ENCODE peak calls at places on chromosomes 7 and 10, in ten cellular contexts. One of them, this sample, is unnamed. For H3K4me1, the result is how much of the 10 kb centered on the place peaks cover.

GRCh38 chr7:111381590-111381989 is 180.7 kb downstream of the IMMP2L start:
- DNase-seq in colonic mucosa: no peak
- DNase-seq in CD8-positive, alpha-beta memory T cell: no peak
- DNase-seq in upper lobe of right lung: no peak
- DNase-seq in esophagus squamous epithelium: no peak
- DNase-seq in A549: no peak
- DNase-seq in testis: no peak
- DNase-seq in K562: no peak
- DNase-seq in right atrium auricular region: no peak
- DNase-seq in keratinocyte: no peak
- DNase-seq in this sample: no peak

GRCh38 chr10:80614576-80615416 is 77.1 kb downstream of the SH2D4B start:
- DNase-seq in colonic mucosa: no peak
- DNase-seq in CD8-positive, alpha-beta memory T cell: no peak
- DNase-seq in upper lobe of right lung: no peak
- DNase-seq in esophagus squamous epithelium: no peak
- DNase-seq in A549: no peak
- DNase-seq in testis: no peak
- DNase-seq in K562: no peak
- DNase-seq in right atrium auricular region: no peak
- DNase-seq in keratinocyte: no peak
- DNase-seq in this sample: no peak

GRCh38 chr10:103781329-103782061 is 73.9 kb downstream of the SH3PXD2A start:
- DNase-seq in colonic mucosa: peak
- DNase-seq in CD8-positive, alpha-beta memory T cell: no peak
- DNase-seq in upper lobe of right lung: no peak
- DNase-seq in esophagus squamous epithelium: no peak
- DNase-seq in A549: peak
- DNase-seq in testis: no peak
- DNase-seq in K562: peak
- DNase-seq in right atrium auricular region: no peak
- DNase-seq in keratinocyte: peak
- DNase-seq in this sample: peak

GRCh38 chr10:127418536-127419168 is 130.5 kb upstream of the NPS start:
- DNase-seq in colonic mucosa: no peak
- DNase-seq in CD8-positive, alpha-beta memory T cell: no peak
- DNase-seq in upper lobe of right lung: peak
- DNase-seq in esophagus squamous epithelium: no peak
- DNase-seq in A549: no peak
- DNase-seq in testis: peak
- DNase-seq in K562: no peak
- DNase-seq in right atrium auricular region: no peak
- DNase-seq in keratinocyte: no peak
- DNase-seq in this sample: no peak

GRCh38 chr7:94903971-94904370 is 3.4 kb upstream of the PPP1R9A start:
- DNase-seq in colonic mucosa: no peak
- DNase-seq in CD8-positive, alpha-beta memory T cell: no peak
- DNase-seq in upper lobe of right lung: no peak
- DNase-seq in esophagus squamous epithelium: no peak
- DNase-seq in A549: no peak
- DNase-seq in testis: no peak
- DNase-seq in K562: no peak
- DNase-seq in right atrium auricular region: no peak
- DNase-seq in keratinocyte: no peak
- DNase-seq in this sample: no peak

GRCh38 chr7:130149575-130150139 is 55.5 kb downstream of the TMEM209 start:
- DNase-seq in colonic mucosa: peak
- DNase-seq in CD8-positive, alpha-beta memory T cell: no peak
- DNase-seq in upper lobe of right lung: peak
- DNase-seq in esophagus squamous epithelium: no peak
- DNase-seq in A549: no peak
- DNase-seq in testis: no peak
- DNase-seq in K562: no peak
- DNase-seq in right atrium auricular region: no peak
- DNase-seq in keratinocyte: no peak
- DNase-seq in this sample: no peak

GRCh38 chr10:70803768-70804423 is 11.9 kb upstream of the SGPL1 start:
- DNase-seq in colonic mucosa: no peak
- DNase-seq in CD8-positive, alpha-beta memory T cell: no peak
- DNase-seq in upper lobe of right lung: no peak
- DNase-seq in esophagus squamous epithelium: no peak
- DNase-seq in A549: no peak
- DNase-seq in testis: no peak
- DNase-seq in K562: no peak
- DNase-seq in right atrium auricular region: no peak
- DNase-seq in keratinocyte: no peak
- DNase-seq in this sample: no peak

GRCh38 chr7:122135275-122135674 is 8.8 kb downstream of the AASS start:
- DNase-seq in colonic mucosa: no peak
- DNase-seq in CD8-positive, alpha-beta memory T cell: no peak
- DNase-seq in upper lobe of right lung: no peak
- DNase-seq in esophagus squamous epithelium: no peak
- DNase-seq in A549: no peak
- DNase-seq in testis: no peak
- DNase-seq in K562: no peak
- DNase-seq in right atrium auricular region: no peak
- DNase-seq in keratinocyte: peak
- DNase-seq in this sample: no peak

DNA sequence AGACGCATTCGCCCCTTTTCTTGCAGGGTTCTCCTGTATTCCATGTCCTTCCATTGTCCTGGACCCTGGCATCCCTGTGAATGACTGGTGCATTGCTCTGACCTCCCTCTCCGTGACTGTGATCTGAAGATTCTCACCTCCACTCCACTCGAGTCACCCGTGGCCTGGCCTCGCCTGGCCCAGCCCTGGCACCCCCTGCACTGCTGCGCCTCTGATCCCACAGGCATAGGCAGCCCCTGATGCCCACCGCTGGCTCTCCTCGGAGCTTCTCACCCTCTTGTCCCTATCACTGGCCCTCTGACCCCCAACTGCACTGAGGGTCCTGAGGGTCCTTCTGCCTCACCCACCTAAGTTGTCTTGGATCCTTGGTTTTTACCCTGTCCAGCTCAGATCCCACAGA is 2.2 kb upstream of the MMP21 start:
- DNase-seq in colonic mucosa: no peak
- DNase-seq in CD8-positive, alpha-beta memory T cell: no peak
- DNase-seq in upper lobe of right lung: no peak
- DNase-seq in esophagus squamous epithelium: no peak
- DNase-seq in A549: no peak
- DNase-seq in testis: no peak
- DNase-seq in K562: no peak
- DNase-seq in right atrium auricular region: no peak
- DNase-seq in keratinocyte: no peak
- DNase-seq in this sample: no peak
- H3K4me1 ChIP-seq in colonic mucosa: under half
- H3K4me1 ChIP-seq in CD8-positive, alpha-beta memory T cell: under half
- H3K4me1 ChIP-seq in upper lobe of right lung: under half
- H3K4me1 ChIP-seq in esophagus squamous epithelium: under half
- H3K4me1 ChIP-seq in A549: under half
- H3K4me1 ChIP-seq in testis: under half
- H3K4me1 ChIP-seq in K562: under half
- H3K4me1 ChIP-seq in right atrium auricular region: under half
- H3K4me1 ChIP-seq in keratinocyte: under half
- H3K4me1 ChIP-seq in this sample: under half

DNA sequence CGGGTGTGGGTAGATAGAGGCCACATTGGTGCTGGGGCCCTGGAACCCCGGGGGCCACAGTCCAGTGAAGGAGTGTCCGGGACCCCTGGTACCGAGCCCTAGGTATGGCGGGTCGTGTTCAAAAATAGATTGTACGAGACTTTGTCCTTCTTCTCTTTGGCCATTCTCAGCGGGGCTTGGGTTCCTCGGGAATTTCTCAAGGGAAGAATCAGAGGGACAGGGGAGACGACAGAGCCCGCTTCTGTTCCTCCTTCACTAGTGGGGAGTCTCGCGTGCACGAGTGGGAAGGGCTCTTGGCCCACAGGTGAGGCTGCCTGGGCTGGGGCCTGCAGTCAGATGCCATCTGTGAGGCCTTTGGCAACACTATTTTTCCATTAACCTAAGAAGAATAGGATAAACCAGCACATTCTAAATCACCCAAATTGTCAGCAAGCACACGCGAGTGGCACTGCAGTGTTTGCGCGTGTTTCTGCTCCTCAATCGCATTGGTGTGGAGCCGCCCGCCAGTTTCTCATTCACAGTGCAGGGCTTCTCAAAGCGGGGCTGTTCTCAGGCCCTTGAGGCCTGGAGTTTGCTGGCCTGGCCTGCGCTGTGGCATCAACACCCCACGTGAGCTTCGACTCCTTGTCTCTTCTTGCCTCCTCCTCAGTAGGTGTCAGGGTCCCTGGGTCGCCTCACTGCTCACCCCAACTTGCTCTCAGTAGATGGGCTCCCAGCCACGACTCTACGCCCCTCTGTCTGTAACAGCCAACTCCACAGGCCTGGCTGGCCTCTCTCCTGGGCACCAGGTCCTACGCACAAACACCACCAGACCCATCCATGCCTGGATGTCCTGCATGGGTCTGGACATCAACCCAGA is 187.6 kb upstream of the SHH start:
- DNase-seq in colonic mucosa: no peak
- DNase-seq in CD8-positive, alpha-beta memory T cell: no peak
- DNase-seq in upper lobe of right lung: no peak
- DNase-seq in esophagus squamous epithelium: no peak
- DNase-seq in A549: no peak
- DNase-seq in testis: no peak
- DNase-seq in K562: no peak
- DNase-seq in right atrium auricular region: peak
- DNase-seq in keratinocyte: no peak
- DNase-seq in this sample: no peak
- H3K27ac ChIP-seq in colonic mucosa: no peak
- H3K27ac ChIP-seq in CD8-positive, alpha-beta memory T cell: no peak
- H3K27ac ChIP-seq in upper lobe of right lung: no peak
- H3K27ac ChIP-seq in esophagus squamous epithelium: no peak
- H3K27ac ChIP-seq in A549: no peak
- H3K27ac ChIP-seq in testis: no peak
- H3K27ac ChIP-seq in K562: no peak
- H3K27ac ChIP-seq in right atrium auricular region: no peak
- H3K27ac ChIP-seq in keratinocyte: no peak
- H3K27ac ChIP-seq in this sample: no peak

GRCh38 chr7:823639-824038 is 8.6 kb upstream of the SUN1 start:
- DNase-seq in colonic mucosa: peak
- DNase-seq in CD8-positive, alpha-beta memory T cell: no peak
- DNase-seq in upper lobe of right lung: no peak
- DNase-seq in esophagus squamous epithelium: no peak
- DNase-seq in A549: no peak
- DNase-seq in testis: no peak
- DNase-seq in K562: no peak
- DNase-seq in right atrium auricular region: no peak
- DNase-seq in keratinocyte: no peak
- DNase-seq in this sample: no peak
- H3K4me1 ChIP-seq in colonic mucosa: under half
- H3K4me1 ChIP-seq in CD8-positive, alpha-beta memory T cell: under half
- H3K4me1 ChIP-seq in upper lobe of right lung: under half
- H3K4me1 ChIP-seq in esophagus squamous epithelium: under half
- H3K4me1 ChIP-seq in A549: under half
- H3K4me1 ChIP-seq in testis: under half
- H3K4me1 ChIP-seq in K562: under half
- H3K4me1 ChIP-seq in right atrium auricular region: half or more
- H3K4me1 ChIP-seq in keratinocyte: under half
- H3K4me1 ChIP-seq in this sample: under half

DNA sequence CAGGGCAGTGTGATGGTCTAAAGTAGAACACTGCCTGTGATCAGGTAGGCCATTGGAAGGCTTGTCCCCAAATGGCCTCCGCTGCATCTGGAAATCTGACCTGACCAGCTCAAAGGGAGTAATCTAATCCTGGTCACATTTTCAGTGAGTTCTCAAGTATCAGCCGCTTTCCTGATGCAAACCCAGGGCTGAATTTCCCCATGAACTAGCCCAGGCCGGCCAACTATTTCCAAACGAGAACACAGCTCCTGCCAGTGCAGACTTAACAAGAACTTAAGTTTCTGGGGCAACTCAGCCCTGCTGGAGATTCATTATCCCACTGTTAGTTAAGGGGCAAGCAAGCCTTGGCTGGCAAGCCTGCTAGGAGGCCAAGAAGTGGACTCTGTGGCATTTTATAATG is 59.6 kb upstream of the FAM180A start:
- DNase-seq in colonic mucosa: peak
- DNase-seq in CD8-positive, alpha-beta memory T cell: no peak
- DNase-seq in upper lobe of right lung: no peak
- DNase-seq in esophagus squamous epithelium: no peak
- DNase-seq in A549: no peak
- DNase-seq in testis: peak
- DNase-seq in K562: no peak
- DNase-seq in right atrium auricular region: peak
- DNase-seq in keratinocyte: no peak
- DNase-seq in this sample: no peak
- H3K27ac ChIP-seq in colonic mucosa: no peak
- H3K27ac ChIP-seq in CD8-positive, alpha-beta memory T cell: no peak
- H3K27ac ChIP-seq in upper lobe of right lung: no peak
- H3K27ac ChIP-seq in esophagus squamous epithelium: no peak
- H3K27ac ChIP-seq in A549: no peak
- H3K27ac ChIP-seq in testis: peak
- H3K27ac ChIP-seq in K562: no peak
- H3K27ac ChIP-seq in right atrium auricular region: no peak
- H3K27ac ChIP-seq in keratinocyte: no peak
- H3K27ac ChIP-seq in this sample: no peak